ENCODE peak calls at places on chromosomes 3 and 15, in nine cellular contexts. G is body of pancreas, Q is transverse colon, N is breast epithelium, Z is tibial nerve, P is Peyer's patch, S is HCT116, T is sigmoid colon, K is stomach. J is an unnamed sample.

GRCh38 chr3:55719508-55719907 is 232.4 kb upstream of the WNT5A start:
- DNase-seq in G (no peak), K (no peak), T (no peak), Q (no peak), P (no peak), Z (no peak), N (no peak), S (no peak), J (no peak)

GRCh38 chr3:55406666-55407425 is 80.3 kb downstream of the WNT5A start:
- DNase-seq in T (no peak), P (no peak), N (no peak), S (no peak), K (no peak), Q (no peak), G (no peak), Z (no peak), J (no peak)

GRCh38 chr3:77321646-77322045 is 281.7 kb downstream of the ROBO2 start:
- DNase-seq in S (no peak), G (no peak), P (no peak), K (no peak), N (no peak), Z (no peak), T (no peak), Q (no peak), J (no peak)

GRCh38 chr3:44555753-44556152 is 760 bp downstream of the ZKSCAN7 start:
- DNase-seq in G (no peak), P (no peak), Q (no peak), S (no peak), T (no peak), Z (no peak), K (no peak), N (no peak), J (no peak)

GRCh38 chr3:8345396-8345795 is 156.2 kb upstream of the LMCD1 start:
- DNase-seq in P (no peak), Q (no peak), N (no peak), T (no peak), K (no peak), S (no peak), Z (no peak), G (no peak), J (no peak)

GRCh38 chr3:59321881-59322540 is 272.2 kb upstream of the CFAP20DC start:
- DNase-seq in Z (no peak), K (no peak), Q (no peak), T (no peak), N (no peak), P (no peak), S (no peak), G (no peak), J (no peak)

GRCh38 chr3:143571548-143571947 is 276.7 kb downstream of the SLC9A9 start:
- DNase-seq in S (no peak), K (no peak), Q (no peak), G (no peak), Z (no peak), P (no peak), T (no peak), N (no peak), J (no peak)

GRCh38 chr3:44387404-44387803 is 48.8 kb downstream of the TCAIM start:
- DNase-seq in P (no peak), G (no peak), N (no peak), T (no peak), Q (no peak), S (no peak), Z (no peak), K (no peak), J (no peak)

GRCh38 chr15:25427861-25428260 is 11.0 kb downstream of the UBE3A start:
- DNase-seq in T (no peak), Q (no peak), S (no peak), P (no peak), Z (no peak), K (no peak), G (no peak), N (no peak), J (no peak)

GRCh38 chr3:72288955-72289707 is 504.2 kb upstream of the PROK2 start:
- DNase-seq in Q (no peak), Z (no peak), T (peak; percentile 70), N (peak; percentile 75), G (peak; percentile 54), P (peak; percentile 35), K (peak; percentile 52), S (no peak), J (no peak)

GRCh38 chr3:158640646-158641045 is 3.7 kb upstream of the GFM1 start:
- DNase-seq in T (no peak), S (no peak), Q (no peak), K (no peak), N (no peak), P (no peak), Z (no peak), G (no peak), J (no peak)

GRCh38 chr3:158642005-158642404 is 2.3 kb upstream of the GFM1 start:
- DNase-seq in P (no peak), Q (no peak), S (no peak), G (no peak), K (no peak), T (no peak), N (no peak), Z (no peak), J (no peak)

GRCh38 chr3:158642474-158643210 is 1.7 kb upstream of the GFM1 start:
- DNase-seq in P (no peak), S (no peak), G (no peak), Q (no peak), Z (no peak), N (no peak), K (no peak), T (no peak), J (no peak)

GRCh38 chr3:158649791-158650190 is 5.5 kb downstream of the GFM1 start:
- DNase-seq in G (no peak), K (no peak), S (no peak), T (no peak), Q (no peak), Z (no peak), P (no peak), N (no peak), J (no peak)

GRCh38 chr3:158644345-158644908 is at the start of gene GFM1:
- DNase-seq in K (peak; percentile 95), N (peak; percentile 86), Z (peak; percentile 94), T (peak; percentile 96), S (peak; percentile 93), G (peak; percentile 92), P (peak; percentile 91), Q (peak; percentile 94), J (peak; percentile 91)
- TF ChIP-seq POLR2A in K (no peak), N (no peak), Z (no peak), T (peak; percentile 10), S (no peak), G (peak; percentile 80), P (peak; percentile 51), Q (peak; percentile 65), J (peak; percentile 84)

GRCh38 chr3:46891132-46891531 is 13.6 kb downstream of the PTH1R start:
- DNase-seq in G (no peak), Q (no peak), N (no peak), P (no peak), T (no peak), K (no peak), S (no peak), Z (no peak), J (no peak)
- H3K27me3 ChIP-seq in G (no peaks in the 10 kb centered on the region), Q (peaks cover 19% of the 10 kb centered on the region), N (no peaks in the 10 kb centered on the region), P (no peaks in the 10 kb centered on the region), T (no peaks in the 10 kb centered on the region), K (no peaks in the 10 kb centered on the region), S (no peaks in the 10 kb centered on the region), Z (no peaks in the 10 kb centered on the region), J (no peaks in the 10 kb centered on the region)

DNA sequence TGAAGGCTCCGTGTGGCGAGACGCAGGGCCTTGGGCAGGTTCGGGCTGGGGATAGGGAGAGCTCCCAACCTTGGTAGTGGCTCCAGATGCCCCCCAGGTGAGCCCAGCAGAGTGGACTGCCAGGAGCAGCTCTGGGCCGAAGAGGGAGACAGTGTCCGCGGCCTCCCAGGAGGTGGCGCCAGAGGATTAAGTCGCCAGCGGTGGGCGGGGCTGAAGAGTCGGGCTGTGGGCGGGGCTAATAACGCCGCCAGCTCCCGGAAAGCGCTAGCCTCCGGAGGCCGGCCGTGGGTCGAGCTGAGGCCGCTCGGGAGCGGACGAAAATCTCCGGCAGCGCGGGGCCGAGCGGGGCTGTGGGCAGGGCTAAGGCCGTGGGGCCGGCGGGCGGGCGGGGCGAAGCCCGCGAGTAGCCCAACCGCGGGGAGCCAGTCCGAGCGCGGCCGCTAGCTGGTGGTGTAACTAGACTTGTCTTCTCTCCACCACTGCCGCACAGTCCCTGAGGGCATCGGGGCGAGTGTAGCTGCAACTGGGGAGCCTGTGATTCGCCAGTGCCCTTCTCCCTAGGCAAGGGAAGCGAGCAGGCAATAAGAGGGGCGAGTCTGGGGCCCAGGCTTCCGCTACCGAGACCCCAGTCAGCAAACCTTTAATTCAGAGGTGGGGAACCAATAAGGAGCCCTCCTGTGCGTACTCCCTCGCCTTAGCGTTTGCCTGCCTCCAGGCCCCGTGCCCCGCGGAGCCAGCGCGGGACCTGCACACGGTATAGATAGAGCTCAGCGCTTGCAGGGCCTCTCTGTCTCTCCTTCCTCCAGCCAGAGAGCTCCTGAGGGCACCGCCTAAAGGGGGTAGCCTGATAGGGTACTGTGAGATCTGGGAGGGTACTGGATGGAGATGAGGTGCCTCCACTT is 14.4 kb upstream of the BSN start:
- DNase-seq in T (peak; percentile 97), Z (peak; percentile 91), P (peak; percentile 92), K (peak; percentile 97), S (peak; percentile 76), Q (peak; percentile 95), G (peak; percentile 96), N (peak; percentile 94), J (peak; percentile 82)
- TF ChIP-seq POLR2A in T (peak; percentile 10), Z (no peak), P (peak; percentile 33), K (no peak), S (no peak), Q (no peak), G (peak; percentile 80), N (no peak), J (peak; percentile 66)

DNA sequence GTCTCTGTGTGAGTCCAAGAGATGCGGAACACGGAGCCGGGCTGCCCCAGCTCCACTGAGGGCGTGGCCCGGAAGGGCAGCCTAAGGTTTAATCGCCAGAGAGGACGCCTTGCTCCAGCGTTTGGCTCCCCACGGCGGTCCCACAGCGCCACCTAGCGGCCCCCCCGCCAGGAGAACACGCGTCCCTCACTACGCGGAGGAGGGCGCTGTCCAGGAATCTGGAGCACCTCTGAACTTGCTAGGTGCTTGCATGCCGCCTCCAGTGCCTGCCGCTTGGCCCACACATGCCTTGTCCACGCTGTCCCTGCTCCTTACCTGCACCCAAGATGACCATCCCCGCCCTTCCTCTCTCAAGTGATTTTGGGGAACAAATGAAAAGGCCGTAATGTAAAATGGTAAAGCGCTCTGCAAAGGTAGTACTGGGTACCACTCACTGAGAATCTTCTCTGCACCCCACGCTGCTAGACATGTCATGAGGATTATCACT is 14.4 kb upstream of the MRPS22 start:
- DNase-seq in P (peak; percentile 70), K (peak; percentile 90), Z (peak; percentile 70), G (peak; percentile 92), T (peak; percentile 84), S (peak; percentile 74), Q (peak; percentile 92), N (peak; percentile 87), J (peak; percentile 51)
- H3K27me3 ChIP-seq in P (no peaks in the 10 kb centered on the region), K (no peaks in the 10 kb centered on the region), Z (peaks cover 12% of the 10 kb centered on the region), G (no peaks in the 10 kb centered on the region), T (no peaks in the 10 kb centered on the region), S (no peaks in the 10 kb centered on the region), Q (peaks cover 28% of the 10 kb centered on the region), N (no peaks in the 10 kb centered on the region), J (no peaks in the 10 kb centered on the region)